ENCODE peak calls at places on chromosomes 3 and 15, in seven cellular contexts. B, X, S, F, Y, C and J are unnamed samples. For H3K9me3, the result is how much of the 10 kb centered on the place peaks cover.

GRCh38 chr3:28948685-28949084 is 332.2 kb upstream of the RBMS3 start:
- DNase-seq in B (no peak), X (no peak), S (no peak), F (no peak), Y (no peak), C (no peak), J (no peak)

GRCh38 chr3:71310595-71311319 is 272.8 kb downstream of the FOXP1 start:
- DNase-seq in B (no peak), X (peak), S (no peak), F (no peak), Y (no peak), C (no peak), J (no peak)

GRCh38 chr3:124429129-124429815 is 301.0 kb upstream of the UMPS start:
- DNase-seq in B (no peak), X (no peak), S (no peak), F (no peak), Y (peak), C (no peak), J (no peak)

GRCh38 chr3:51676102-51676640 is 5.1 kb downstream of the TEX264 start:
- DNase-seq in B (no peak), X (no peak), S (no peak), F (no peak), Y (no peak), C (no peak), J (no peak)

GRCh38 chr3:13019243-13019701 is 54.0 kb downstream of the IQSEC1 start:
- DNase-seq in B (peak), X (peak), S (peak), F (no peak), Y (peak), C (no peak), J (no peak)

GRCh38 chr3:133812872-133813271 is 7.3 kb downstream of the SRPRB start:
- DNase-seq in B (no peak), X (no peak), S (no peak), F (no peak), Y (no peak), C (no peak), J (no peak)

GRCh38 chr15:45573961-45574629 is 13.1 kb upstream of the BLOC1S6 start:
- DNase-seq in B (peak), X (no peak), S (no peak), F (no peak), Y (peak), C (peak), J (no peak)

GRCh38 chr3:127451321-127451720 is 139.2 kb downstream of the TPRA1 start:
- DNase-seq in B (no peak), X (no peak), S (no peak), F (no peak), Y (no peak), C (no peak), J (no peak)

GRCh38 chr3:112390783-112391641 is 58.1 kb downstream of the CD200 start:
- DNase-seq in B (no peak), X (no peak), S (no peak), F (no peak), Y (peak), C (no peak), J (no peak)

GRCh38 chr15:64915518-64916227 is 4.0 kb downstream of the ANKDD1A start:
- DNase-seq in B (no peak), X (no peak), S (peak), F (no peak), Y (no peak), C (no peak), J (no peak)

GRCh38 chr15:65303687-65304392 is 637 bp upstream of the RNU5B-1 start:
- DNase-seq in B (no peak), X (peak), S (no peak), F (no peak), Y (peak), C (peak), J (peak)

GRCh38 chr15:100166313-100166712 is 175.5 kb downstream of the ADAMTS17 start:
- DNase-seq in B (no peak), X (no peak), S (no peak), F (no peak), Y (no peak), C (no peak), J (no peak)

GRCh38 chr15:67979281-67979680 is 74.8 kb upstream of the PIAS1 start:
- DNase-seq in B (no peak), X (no peak), S (no peak), F (no peak), Y (no peak), C (no peak), J (no peak)

GRCh38 chr15:81327526-81327925 is 3.6 kb upstream of the STARD5 start:
- DNase-seq in B (no peak), X (no peak), S (no peak), F (no peak), Y (no peak), C (no peak), J (no peak)

GRCh38 chr3:172808969-172809546 is 58.5 kb downstream of the ECT2 start:
- DNase-seq in B (no peak), X (no peak), S (no peak), F (no peak), Y (peak), C (no peak), J (no peak)

GRCh38 chr3:33438871-33439270 is 1.3 kb downstream of the UBP1 start:
- DNase-seq in B (no peak), X (no peak), S (no peak), F (no peak), Y (no peak), C (no peak), J (no peak)

GRCh38 chr3:204102-204501 is 7.5 kb downstream of the CHL1 start:
- DNase-seq in B (no peak), X (no peak), S (no peak), F (no peak), Y (no peak), C (no peak), J (no peak)

GRCh38 chr3:134281912-134282658 is 31.4 kb upstream of the RYK start:
- DNase-seq in B (no peak), X (no peak), S (no peak), F (no peak), Y (no peak), C (no peak), J (no peak)

GRCh38 chr3:15983232-15983631 is 185.5 kb upstream of the ANKRD28 start:
- DNase-seq in B (no peak), X (no peak), S (no peak), F (no peak), Y (no peak), C (no peak), J (no peak)

GRCh38 chr15:29278436-29279099 is 8.9 kb upstream of the NSMCE3 start:
- DNase-seq in B (no peak), X (no peak), S (no peak), F (no peak), Y (peak), C (no peak), J (no peak)

GRCh38 chr15:75712668-75713337 is at the start of gene CSPG4:
- DNase-seq in B (peak), X (peak), S (no peak), F (no peak), Y (peak), C (no peak), J (peak)

GRCh38 chr15:44084728-44085127 is 110.3 kb downstream of the FRMD5 start:
- DNase-seq in B (no peak), X (no peak), S (no peak), F (no peak), Y (no peak), C (no peak), J (no peak)

GRCh38 chr3:196237203-196237602 is 20.9 kb downstream of the SLC51A start:
- DNase-seq in B (no peak), X (no peak), S (no peak), F (no peak), Y (no peak), C (peak), J (no peak)

GRCh38 chr15:53830707-53831386 is 71.4 kb upstream of the WDR72 start:
- DNase-seq in B (no peak), X (no peak), S (no peak), F (no peak), Y (peak), C (no peak), J (peak)

GRCh38 chr15:58433597-58434333 is 2.0 kb downstream of the LIPC start:
- DNase-seq in B (no peak), X (no peak), S (no peak), F (no peak), Y (no peak), C (no peak), J (no peak)

GRCh38 chr3:100005670-100006393 is 108.5 kb downstream of the FILIP1L start:
- DNase-seq in B (no peak), X (no peak), S (no peak), F (no peak), Y (no peak), C (no peak), J (no peak)

GRCh38 chr3:64732570-64732969 is 44.8 kb upstream of the ADAMTS9 start:
- DNase-seq in B (no peak), X (no peak), S (no peak), F (no peak), Y (no peak), C (no peak), J (no peak)

GRCh38 chr3:109687626-109688025 is 350.3 kb upstream of the DPPA4 start:
- DNase-seq in B (no peak), X (no peak), S (no peak), F (no peak), Y (no peak), C (no peak), J (no peak)

GRCh38 chr3:100213891-100214573 is 46.8 kb upstream of the TBC1D23 start:
- DNase-seq in B (no peak), X (no peak), S (no peak), F (no peak), Y (no peak), C (no peak), J (no peak)

GRCh38 chr3:58560771-58561311 is 16.4 kb downstream of the FAM107A start:
- DNase-seq in B (peak), X (no peak), S (no peak), F (no peak), Y (peak), C (peak), J (no peak)

GRCh38 chr15:41309226-41309905 is 23.0 kb downstream of the OIP5 start:
- DNase-seq in B (no peak), X (no peak), S (no peak), F (no peak), Y (no peak), C (no peak), J (no peak)

GRCh38 chr3:11555211-11555782 is 88.4 kb downstream of the VGLL4 start:
- DNase-seq in B (no peak), X (peak), S (no peak), F (no peak), Y (no peak), C (no peak), J (no peak)

GRCh38 chr15:25234831-25235230 is 204.0 kb downstream of the UBE3A start:
- DNase-seq in B (no peak), X (peak), S (no peak), F (no peak), Y (no peak), C (no peak), J (no peak)
- H3K9me3 ChIP-seq in B (under half), X (under half), S (under half), F (under half), Y (under half), C (under half), J (half or more)

GRCh38 chr15:94987085-94987484 is 755.7 kb downstream of the MCTP2 start:
- DNase-seq in B (no peak), X (no peak), S (no peak), F (no peak), Y (no peak), C (no peak), J (no peak)

DNA sequence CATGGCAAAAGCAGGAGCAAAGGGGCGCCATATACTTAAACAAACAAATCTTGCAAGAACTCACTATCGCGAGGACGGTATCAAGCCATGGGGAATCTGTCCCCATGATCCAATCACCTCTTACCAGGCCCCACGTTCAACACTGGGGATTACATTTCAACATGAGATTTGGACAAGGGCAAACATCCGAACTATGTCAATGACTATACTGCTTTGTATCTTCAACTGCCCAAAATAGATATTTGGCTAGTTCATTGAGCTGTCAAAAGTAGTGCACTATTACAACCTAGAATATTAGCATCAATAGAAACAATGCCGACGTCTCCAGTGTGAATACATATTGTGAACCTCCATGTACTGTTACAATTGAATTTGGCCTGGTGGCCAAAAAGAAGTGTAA is 760.4 kb downstream of the MCTP2 start:
- DNase-seq in B (no peak), X (no peak), S (no peak), F (no peak), Y (no peak), C (no peak), J (no peak)
- H3K9me3 ChIP-seq in B (under half), X (under half), S (under half), F (under half), Y (under half), C (under half), J (under half)

GRCh38 chr15:25065286-25065685 is 110.5 kb downstream of the SNRPN start:
- DNase-seq in B (no peak), X (no peak), S (no peak), F (no peak), Y (no peak), C (no peak), J (no peak)
- H3K9me3 ChIP-seq in B (under half), X (half or more), S (half or more), F (half or more), Y (half or more), C (half or more), J (half or more)

DNA sequence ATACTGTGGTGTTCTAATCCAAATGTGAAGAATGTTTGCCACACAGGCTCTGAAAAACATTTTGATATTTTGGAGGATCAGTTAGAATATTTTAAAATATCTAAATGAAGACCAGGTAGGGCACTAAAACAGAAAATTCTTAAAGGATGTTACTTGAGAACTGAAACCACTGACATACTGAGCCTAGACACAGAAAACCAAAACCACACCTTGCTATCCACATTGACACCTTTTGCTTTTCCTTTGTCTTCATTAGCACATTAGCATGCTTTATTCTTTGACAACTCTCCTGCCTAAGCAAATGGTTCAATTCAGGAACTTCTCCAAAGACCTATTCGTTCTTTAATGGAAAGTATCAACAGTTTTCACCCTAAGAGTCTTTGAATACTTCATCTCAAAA is 835.9 kb upstream of the GRM7 start:
- DNase-seq in B (no peak), X (no peak), S (no peak), F (no peak), Y (no peak), C (no peak), J (no peak)
- H3K9me3 ChIP-seq in B (under half), X (under half), S (under half), F (under half), Y (under half), C (under half), J (under half)

GRCh38 chr3:43353923-43354670 is 67.8 kb downstream of the SNRK start:
- DNase-seq in B (no peak), X (no peak), S (no peak), F (no peak), Y (no peak), C (no peak), J (no peak)

GRCh38 chr3:43348852-43349574 is 62.7 kb downstream of the SNRK start:
- DNase-seq in B (no peak), X (no peak), S (no peak), F (no peak), Y (no peak), C (no peak), J (no peak)

GRCh38 chr3:43347774-43348173 is 61.4 kb downstream of the SNRK start:
- DNase-seq in B (no peak), X (no peak), S (no peak), F (no peak), Y (no peak), C (no peak), J (no peak)

GRCh38 chr3:43349759-43350158 is 63.4 kb downstream of the SNRK start:
- DNase-seq in B (no peak), X (no peak), S (no peak), F (no peak), Y (no peak), C (no peak), J (no peak)

GRCh38 chr3:43353393-43353792 is 67.1 kb downstream of the SNRK start:
- DNase-seq in B (no peak), X (no peak), S (no peak), F (no peak), Y (no peak), C (no peak), J (no peak)
- H3K9me3 ChIP-seq in B (under half), X (under half), S (under half), F (under half), Y (under half), C (under half), J (under half)

GRCh38 chr15:25171111-25171811 is 216.5 kb downstream of the SNRPN start:
- DNase-seq in B (no peak), X (peak), S (peak), F (no peak), Y (peak), C (peak), J (no peak)
- H3K9me3 ChIP-seq in B (under half), X (under half), S (under half), F (under half), Y (under half), C (under half), J (half or more)